ENCODE peak calls at places on chromosomes 2 and 18, in six cellular contexts. U is WTC11, P is heart left ventricle, K is astrocyte, Q is AG09319, F is cardiac muscle cell. W is an unnamed sample.

GRCh38 chr2:35846-36245 is 10.5 kb downstream of the FAM110C start:
- DNase-seq in U (no peak), P (no peak), K (no peak), Q (no peak), F (no peak), W (no peak)

GRCh38 chr2:17160594-17160993 is 357.6 kb downstream of the RAD51AP2 start:
- DNase-seq in U (no peak), P (no peak), K (no peak), Q (no peak), F (no peak), W (no peak)

GRCh38 chr2:84792856-84793522 is 87.9 kb downstream of the TRABD2A start:
- DNase-seq in U (no peak), P (no peak), K (peak; percentile 55), Q (no peak), F (no peak), W (no peak)

GRCh38 chr2:19673213-19673791 is 228.5 kb downstream of the TTC32 start:
- DNase-seq in U (no peak), P (no peak), K (peak; percentile 29), Q (no peak), F (peak; percentile 40), W (no peak)

GRCh38 chr2:72131916-72132841 is 15.5 kb downstream of the CYP26B1 start:
- DNase-seq in U (no peak), P (no peak), K (no peak), Q (no peak), F (no peak), W (no peak)

GRCh38 chr2:150528861-150529801 is 41.7 kb upstream of the RND3 start:
- DNase-seq in U (no peak), P (no peak), K (peak; percentile 78), Q (peak; percentile 71), F (peak; percentile 74), W (no peak)

GRCh38 chr18:58473071-58473470 is 155.8 kb downstream of the ALPK2 start:
- DNase-seq in U (no peak), P (no peak), K (no peak), Q (no peak), F (peak; percentile 45), W (no peak)

GRCh38 chr2:24164416-24164973 is 10.4 kb upstream of the FAM228A start:
- DNase-seq in U (peak; percentile 73), P (no peak), K (no peak), Q (no peak), F (peak; percentile 15), W (peak; percentile 59)

GRCh38 chr2:131031431-131031841 is 61.8 kb downstream of the FAM168B start:
- DNase-seq in U (no peak), P (no peak), K (no peak), Q (no peak), F (no peak), W (no peak)

GRCh38 chr2:190929919-190930318 is 49.3 kb downstream of the GLS start:
- DNase-seq in U (no peak), P (no peak), K (no peak), Q (no peak), F (no peak), W (no peak)

GRCh38 chr2:18299423-18300212 is 260.8 kb downstream of the RDH14 start:
- DNase-seq in U (no peak), P (peak; percentile 24), K (peak; percentile 99), Q (peak; percentile 28), F (peak; percentile 94), W (peak; percentile 15)

GRCh38 chr2:197107291-197108269 is 181.1 kb upstream of the PGAP1 start:
- DNase-seq in U (no peak), P (peak; percentile 46), K (peak; percentile 58), Q (peak; percentile 27), F (peak; percentile 50), W (peak; percentile 8)

GRCh38 chr2:223053431-223054192 is 1.6 kb downstream of the KCNE4 start:
- DNase-seq in U (no peak), P (no peak), K (no peak), Q (no peak), F (no peak), W (no peak)

GRCh38 chr2:168311265-168311925 is 64.0 kb upstream of the STK39 start:
- DNase-seq in U (no peak), P (no peak), K (no peak), Q (no peak), F (no peak), W (no peak)

GRCh38 chr18:80229766-80230745 is 17.3 kb downstream of the PARD6G start:
- DNase-seq in U (no peak), P (no peak), K (no peak), Q (no peak), F (no peak), W (no peak)

GRCh38 chr18:14925281-14925709 is 177.3 kb downstream of the ANKRD30B start:
- DNase-seq in U (no peak), P (no peak), K (no peak), Q (peak; percentile 55), F (no peak), W (no peak)

GRCh38 chr2:75155115-75155514 is 44.2 kb downstream of the TACR1 start:
- DNase-seq in U (no peak), P (no peak), K (no peak), Q (no peak), F (no peak), W (no peak)

GRCh38 chr2:75162897-75163296 is 36.4 kb downstream of the TACR1 start:
- DNase-seq in U (no peak), P (no peak), K (no peak), Q (no peak), F (no peak), W (no peak)

GRCh38 chr2:75153221-75153620 is 46.1 kb downstream of the TACR1 start:
- DNase-seq in U (no peak), P (no peak), K (no peak), Q (no peak), F (no peak), W (no peak)

DNA sequence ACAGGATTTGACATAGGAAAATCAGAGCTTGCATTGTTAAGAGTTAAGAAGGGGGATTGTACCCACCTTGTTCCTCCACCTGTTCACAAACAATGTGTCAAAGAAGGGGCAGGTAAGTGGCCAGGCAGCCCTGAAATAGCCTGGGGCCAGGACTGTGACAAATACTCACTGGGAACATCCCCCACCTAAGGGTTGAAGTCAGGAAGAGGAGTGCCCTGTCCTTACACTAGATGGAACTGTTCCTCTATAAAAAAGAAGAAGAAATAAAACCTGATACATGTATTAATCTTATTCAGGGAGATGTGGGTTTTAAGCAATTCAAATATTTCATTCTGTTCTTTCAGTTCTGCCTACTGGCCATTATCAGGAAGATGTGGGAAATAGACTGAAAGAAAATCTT is 41.9 kb downstream of the TACR1 start:
- DNase-seq in U (no peak), P (no peak), K (no peak), Q (no peak), F (no peak), W (no peak)
- TF ChIP-seq CTCF in U (no peak), P (no peak), K (peak; percentile 6), Q (peak; percentile 20), F (peak; percentile 16), W (no peak)

DNA sequence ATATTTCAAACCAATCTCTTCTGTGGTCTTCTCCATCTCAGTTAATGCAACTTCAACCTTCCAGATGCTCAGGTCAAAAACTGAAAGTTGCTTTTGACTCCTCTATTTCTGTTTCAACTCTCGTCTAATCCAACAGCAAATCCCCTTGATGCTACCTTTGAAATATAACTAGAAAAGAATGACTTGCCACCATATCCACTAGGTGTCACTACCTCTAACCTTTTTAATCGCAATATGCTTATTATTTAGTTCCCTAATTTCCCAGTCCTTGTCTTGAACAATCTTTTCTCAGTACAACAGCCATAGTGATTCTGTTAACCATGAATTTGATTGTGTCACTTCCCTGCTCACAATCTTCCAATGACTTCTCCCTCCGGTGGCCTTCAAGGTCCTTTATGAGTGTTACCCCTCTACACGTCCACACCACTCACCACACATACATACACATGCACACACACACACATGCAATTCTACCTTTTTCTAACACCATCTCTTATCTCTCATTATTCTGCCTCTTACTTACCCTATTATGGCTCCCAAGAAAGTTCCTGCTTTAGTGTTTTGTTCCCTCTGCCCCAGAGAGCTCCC is 245.5 kb upstream of the KCNJ3 start:
- DNase-seq in U (no peak), P (no peak), K (no peak), Q (no peak), F (peak; percentile 39), W (no peak)
- TF ChIP-seq CTCF in U (no peak), P (peak; percentile 32), K (peak; percentile 29), Q (no peak), F (peak; percentile 43), W (peak; percentile 37)

GRCh38 chr18:11757084-11757590 is 68.1 kb downstream of the GNAL start:
- DNase-seq in U (no peak), P (no peak), K (no peak), Q (no peak), F (no peak), W (no peak)

GRCh38 chr18:11762429-11762828 is 73.4 kb downstream of the GNAL start:
- DNase-seq in U (no peak), P (no peak), K (no peak), Q (no peak), F (no peak), W (no peak)

GRCh38 chr18:11759456-11759855 is 70.4 kb downstream of the GNAL start:
- DNase-seq in U (no peak), P (no peak), K (no peak), Q (no peak), F (no peak), W (no peak)

GRCh38 chr18:11760498-11761158 is 71.6 kb downstream of the GNAL start:
- DNase-seq in U (no peak), P (no peak), K (no peak), Q (no peak), F (no peak), W (no peak)

DNA sequence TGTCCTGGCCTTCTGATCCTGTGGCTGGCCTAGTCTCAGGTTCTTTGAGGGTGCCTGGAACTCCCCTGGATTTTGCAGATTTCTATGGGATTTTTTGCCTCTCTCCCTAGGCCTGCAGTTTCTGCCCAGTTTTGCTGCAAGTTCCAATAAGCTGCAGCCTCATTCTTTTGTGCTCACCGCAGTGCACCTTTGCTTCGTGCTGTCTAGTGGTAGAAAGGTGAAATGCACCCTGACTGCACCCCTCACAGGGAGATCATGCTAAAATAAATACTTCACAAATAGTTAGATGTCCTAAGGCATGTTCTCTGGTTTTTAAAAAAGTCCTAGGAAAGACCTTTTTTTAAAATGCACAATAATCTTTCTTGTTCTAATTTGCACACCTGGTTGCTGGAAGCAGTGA is 72.5 kb downstream of the GNAL start:
- DNase-seq in U (no peak), P (no peak), K (no peak), Q (no peak), F (no peak), W (no peak)
- TF ChIP-seq CTCF in U (peak; percentile 41), P (no peak), K (no peak), Q (no peak), F (no peak), W (peak; percentile 62)

DNA sequence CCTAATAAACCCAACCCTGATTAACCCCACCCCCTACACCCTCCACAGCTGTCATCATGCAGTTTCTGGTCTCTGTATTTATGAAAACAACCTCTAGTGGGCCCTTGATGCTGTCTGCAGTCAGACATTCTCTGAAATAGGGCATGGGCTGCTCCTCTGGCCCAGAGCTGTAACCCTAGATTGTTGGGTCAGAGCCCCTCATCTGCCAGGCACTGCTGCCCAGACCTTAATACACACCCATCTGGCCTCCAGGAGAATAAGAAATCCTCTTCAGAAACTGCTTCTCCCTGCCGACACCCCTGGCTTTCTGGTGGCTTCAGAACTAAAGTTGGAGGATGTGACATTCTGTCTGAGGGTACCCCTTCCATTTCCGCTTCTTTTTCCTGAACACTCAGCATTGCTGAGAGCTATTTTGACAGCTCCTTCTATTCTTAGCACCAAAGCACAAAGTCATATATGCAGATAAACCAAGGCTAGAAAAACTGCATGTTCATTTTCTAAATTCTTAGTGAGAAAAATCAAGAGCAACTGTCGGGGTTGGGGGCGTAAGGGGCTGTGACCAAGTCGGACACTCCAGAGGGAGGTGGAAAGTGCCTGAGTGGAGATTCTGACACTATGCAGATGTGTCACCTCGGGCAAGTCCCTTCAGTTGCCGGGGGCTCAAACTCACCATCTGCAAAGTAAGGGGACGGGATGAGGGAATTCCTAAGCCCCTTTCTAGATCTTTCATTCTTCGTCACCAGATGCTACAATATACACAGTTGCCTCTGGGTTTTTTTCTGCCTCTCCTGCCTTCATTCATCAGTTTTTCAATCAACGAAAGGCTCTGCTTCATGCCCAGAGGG is 28.7 kb downstream of the SRSF7 start:
- DNase-seq in U (no peak), P (no peak), K (no peak), Q (no peak), F (no peak), W (no peak)
- TF ChIP-seq CTCF in U (no peak), P (no peak), K (no peak), Q (no peak), F (no peak), W (no peak)

W was measured in endothelial cell.